ENCODE peak calls at places on chromosomes 3 and 15, in seven cellular contexts. W is M059J; L is stimulated activated CD4-positive, alpha-beta T cell treated with anti-CD3 and anti-CD28 coated beads, Interleukin-12 subunit alpha, Interleukin-12 subunit beta, amount 100 ng/mL, for 4 hours; C is HTR-8/SVneo; B is brain microvascular endothelial cell; G is stomach; S is effector CD4-positive, alpha-beta T cell. T is an unnamed sample.

GRCh38 chr3:162041622-162042021 is 545.0 kb downstream of the OTOL1 start:
- DNase-seq in W (no peak), L (no peak), C (no peak), B (no peak), G (no peak), S (no peak), T (no peak)

GRCh38 chr15:91694131-91694828 is 159.2 kb upstream of the SLCO3A1 start:
- DNase-seq in W (peak; percentile 70), L (no peak), C (no peak), B (no peak), G (no peak), S (no peak), T (peak; percentile 71)

GRCh38 chr15:51128701-51129100 is 34.0 kb upstream of the TNFAIP8L3 start:
- DNase-seq in W (no peak), L (no peak), C (no peak), B (no peak), G (no peak), S (no peak), T (peak; percentile 56)

GRCh38 chr3:168094877-168095610 is 680 bp downstream of the GOLIM4 start:
- DNase-seq in W (peak; percentile 89), L (peak; percentile 13), C (peak; percentile 46), B (peak; percentile 74), G (peak; percentile 48), S (no peak), T (peak; percentile 71)

GRCh38 chr3:177687291-177687690 is 490.0 kb upstream of the TBL1XR1 start:
- DNase-seq in W (no peak), L (no peak), C (no peak), B (no peak), G (no peak), S (no peak), T (no peak)

GRCh38 chr3:30549600-30549999 is 56.8 kb upstream of the TGFBR2 start:
- DNase-seq in W (no peak), L (no peak), C (no peak), B (no peak), G (no peak), S (no peak), T (no peak)

GRCh38 chr3:14145670-14146380 is 21.0 kb downstream of the TMEM43 start:
- DNase-seq in W (no peak), L (no peak), C (no peak), B (no peak), G (no peak), S (no peak), T (no peak)

GRCh38 chr3:38738630-38739395 is 77.2 kb downstream of the SCN10A start:
- DNase-seq in W (peak; percentile 47), L (no peak), C (peak; percentile 55), B (peak; percentile 58), G (no peak), S (no peak), T (peak; percentile 3)

T was measured in fibroblast of lung.